ENCODE peak calls at places on chromosome 10, in nine cellular contexts. One of them, this sample, is unnamed.

GRCh38 chr10:90860790-90861189 is 3.0 kb upstream of the HTR7 start:
- DNase-seq in GM19239: no peak
- DNase-seq in OCI-LY7: no peak
- DNase-seq in NCI-H2029: no peak
- DNase-seq in lower lobe of right lung: no peak
- DNase-seq in NCI-H1105: no peak
- DNase-seq in HFFc6: no peak
- DNase-seq in naive thymus-derived CD8-positive, alpha-beta T cell: no peak
- DNase-seq in NT2/D1: no peak
- DNase-seq in this sample: no peak

GRCh38 chr10:49609283-49610014 is 661 bp upstream of the SLC18A3 start:
- DNase-seq in GM19239: no peak
- DNase-seq in OCI-LY7: no peak
- DNase-seq in NCI-H2029: no peak
- DNase-seq in lower lobe of right lung: no peak
- DNase-seq in NCI-H1105: no peak
- DNase-seq in HFFc6: no peak
- DNase-seq in naive thymus-derived CD8-positive, alpha-beta T cell: no peak
- DNase-seq in NT2/D1: no peak
- DNase-seq in this sample: no peak

GRCh38 chr10:110497438-110498086 is at the start of gene DUSP5:
- DNase-seq in GM19239: peak
- DNase-seq in OCI-LY7: peak
- DNase-seq in NCI-H2029: peak
- DNase-seq in lower lobe of right lung: peak
- DNase-seq in NCI-H1105: peak
- DNase-seq in HFFc6: peak
- DNase-seq in naive thymus-derived CD8-positive, alpha-beta T cell: peak
- DNase-seq in NT2/D1: peak
- DNase-seq in this sample: peak

GRCh38 chr10:102421645-102422585 is 1.3 kb downstream of the FBXL15 start:
- DNase-seq in GM19239: no peak
- DNase-seq in OCI-LY7: peak
- DNase-seq in NCI-H2029: no peak
- DNase-seq in lower lobe of right lung: peak
- DNase-seq in NCI-H1105: no peak
- DNase-seq in HFFc6: no peak
- DNase-seq in naive thymus-derived CD8-positive, alpha-beta T cell: no peak
- DNase-seq in NT2/D1: no peak
- DNase-seq in this sample: no peak

GRCh38 chr10:126156012-126156411 is 232.3 kb downstream of the ADAM12 start:
- DNase-seq in GM19239: no peak
- DNase-seq in OCI-LY7: no peak
- DNase-seq in NCI-H2029: peak
- DNase-seq in lower lobe of right lung: no peak
- DNase-seq in NCI-H1105: no peak
- DNase-seq in HFFc6: no peak
- DNase-seq in naive thymus-derived CD8-positive, alpha-beta T cell: no peak
- DNase-seq in NT2/D1: no peak
- DNase-seq in this sample: no peak

GRCh38 chr10:133096616-133097269 is 9.0 kb downstream of the ADGRA1 start:
- DNase-seq in GM19239: no peak
- DNase-seq in OCI-LY7: no peak
- DNase-seq in NCI-H2029: no peak
- DNase-seq in lower lobe of right lung: no peak
- DNase-seq in NCI-H1105: no peak
- DNase-seq in HFFc6: no peak
- DNase-seq in naive thymus-derived CD8-positive, alpha-beta T cell: no peak
- DNase-seq in NT2/D1: no peak
- DNase-seq in this sample: no peak

GRCh38 chr10:131172433-131172832 is 139.1 kb downstream of the TCERG1L start:
- DNase-seq in GM19239: no peak
- DNase-seq in OCI-LY7: no peak
- DNase-seq in NCI-H2029: no peak
- DNase-seq in lower lobe of right lung: no peak
- DNase-seq in NCI-H1105: no peak
- DNase-seq in HFFc6: no peak
- DNase-seq in naive thymus-derived CD8-positive, alpha-beta T cell: no peak
- DNase-seq in NT2/D1: no peak
- DNase-seq in this sample: no peak

GRCh38 chr10:35722636-35723420 is 80.7 kb upstream of the FZD8 start:
- DNase-seq in GM19239: no peak
- DNase-seq in OCI-LY7: no peak
- DNase-seq in NCI-H2029: no peak
- DNase-seq in lower lobe of right lung: no peak
- DNase-seq in NCI-H1105: no peak
- DNase-seq in HFFc6: no peak
- DNase-seq in naive thymus-derived CD8-positive, alpha-beta T cell: no peak
- DNase-seq in NT2/D1: no peak
- DNase-seq in this sample: peak

GRCh38 chr10:84715911-84716310 is 387.5 kb downstream of the CCSER2 start:
- DNase-seq in GM19239: peak
- DNase-seq in OCI-LY7: peak
- DNase-seq in NCI-H2029: no peak
- DNase-seq in lower lobe of right lung: no peak
- DNase-seq in NCI-H1105: no peak
- DNase-seq in HFFc6: no peak
- DNase-seq in naive thymus-derived CD8-positive, alpha-beta T cell: no peak
- DNase-seq in NT2/D1: peak
- DNase-seq in this sample: peak

GRCh38 chr10:62851449-62851848 is 35.3 kb upstream of the EGR2 start:
- DNase-seq in GM19239: no peak
- DNase-seq in OCI-LY7: peak
- DNase-seq in NCI-H2029: no peak
- DNase-seq in lower lobe of right lung: no peak
- DNase-seq in NCI-H1105: no peak
- DNase-seq in HFFc6: no peak
- DNase-seq in naive thymus-derived CD8-positive, alpha-beta T cell: no peak
- DNase-seq in NT2/D1: peak
- DNase-seq in this sample: no peak

GRCh38 chr10:93701903-93702277 is 502 bp downstream of the FRA10AC1 start:
- DNase-seq in GM19239: no peak
- DNase-seq in OCI-LY7: no peak
- DNase-seq in NCI-H2029: no peak
- DNase-seq in lower lobe of right lung: no peak
- DNase-seq in NCI-H1105: no peak
- DNase-seq in HFFc6: peak
- DNase-seq in naive thymus-derived CD8-positive, alpha-beta T cell: no peak
- DNase-seq in NT2/D1: no peak
- DNase-seq in this sample: peak

GRCh38 chr10:4767033-4767814 is 58.8 kb upstream of the AKR1E2 start:
- DNase-seq in GM19239: no peak
- DNase-seq in OCI-LY7: peak
- DNase-seq in NCI-H2029: no peak
- DNase-seq in lower lobe of right lung: no peak
- DNase-seq in NCI-H1105: peak
- DNase-seq in HFFc6: peak
- DNase-seq in naive thymus-derived CD8-positive, alpha-beta T cell: peak
- DNase-seq in NT2/D1: peak
- DNase-seq in this sample: peak

GRCh38 chr10:101939273-101939635 is 95.7 kb upstream of the KCNIP2 start:
- DNase-seq in GM19239: no peak
- DNase-seq in OCI-LY7: peak
- DNase-seq in NCI-H2029: no peak
- DNase-seq in lower lobe of right lung: no peak
- DNase-seq in NCI-H1105: no peak
- DNase-seq in HFFc6: peak
- DNase-seq in naive thymus-derived CD8-positive, alpha-beta T cell: no peak
- DNase-seq in NT2/D1: no peak
- DNase-seq in this sample: peak

GRCh38 chr10:129838794-129839193 is 125.3 kb downstream of the EBF3 start:
- DNase-seq in GM19239: no peak
- DNase-seq in OCI-LY7: no peak
- DNase-seq in NCI-H2029: no peak
- DNase-seq in lower lobe of right lung: no peak
- DNase-seq in NCI-H1105: no peak
- DNase-seq in HFFc6: no peak
- DNase-seq in naive thymus-derived CD8-positive, alpha-beta T cell: no peak
- DNase-seq in NT2/D1: no peak
- DNase-seq in this sample: no peak

GRCh38 chr10:46549171-46550075 is 7.0 kb downstream of the GPRIN2 start:
- DNase-seq in GM19239: no peak
- DNase-seq in OCI-LY7: no peak
- DNase-seq in NCI-H2029: no peak
- DNase-seq in lower lobe of right lung: peak
- DNase-seq in NCI-H1105: no peak
- DNase-seq in HFFc6: no peak
- DNase-seq in naive thymus-derived CD8-positive, alpha-beta T cell: no peak
- DNase-seq in NT2/D1: no peak
- DNase-seq in this sample: no peak

GRCh38 chr10:7534480-7534852 is 123.6 kb upstream of the SFMBT2 start:
- DNase-seq in GM19239: peak
- DNase-seq in OCI-LY7: no peak
- DNase-seq in NCI-H2029: no peak
- DNase-seq in lower lobe of right lung: no peak
- DNase-seq in NCI-H1105: no peak
- DNase-seq in HFFc6: no peak
- DNase-seq in naive thymus-derived CD8-positive, alpha-beta T cell: no peak
- DNase-seq in NT2/D1: no peak
- DNase-seq in this sample: no peak

GRCh38 chr10:121002586-121003205 is 151.5 kb downstream of the WDR11 start:
- DNase-seq in GM19239: no peak
- DNase-seq in OCI-LY7: no peak
- DNase-seq in NCI-H2029: no peak
- DNase-seq in lower lobe of right lung: no peak
- DNase-seq in NCI-H1105: no peak
- DNase-seq in HFFc6: no peak
- DNase-seq in naive thymus-derived CD8-positive, alpha-beta T cell: no peak
- DNase-seq in NT2/D1: no peak
- DNase-seq in this sample: peak

GRCh38 chr10:127916826-127917225 is 9.9 kb downstream of the PTPRE start:
- DNase-seq in GM19239: no peak
- DNase-seq in OCI-LY7: no peak
- DNase-seq in NCI-H2029: no peak
- DNase-seq in lower lobe of right lung: no peak
- DNase-seq in NCI-H1105: no peak
- DNase-seq in HFFc6: no peak
- DNase-seq in naive thymus-derived CD8-positive, alpha-beta T cell: no peak
- DNase-seq in NT2/D1: no peak
- DNase-seq in this sample: no peak

GRCh38 chr10:127195571-127196226 is 692 bp downstream of the INSYN2A start:
- DNase-seq in GM19239: no peak
- DNase-seq in OCI-LY7: no peak
- DNase-seq in NCI-H2029: no peak
- DNase-seq in lower lobe of right lung: no peak
- DNase-seq in NCI-H1105: no peak
- DNase-seq in HFFc6: no peak
- DNase-seq in naive thymus-derived CD8-positive, alpha-beta T cell: no peak
- DNase-seq in NT2/D1: no peak
- DNase-seq in this sample: peak

GRCh38 chr10:63637833-63638443 is 116.7 kb downstream of the REEP3 start:
- DNase-seq in GM19239: no peak
- DNase-seq in OCI-LY7: no peak
- DNase-seq in NCI-H2029: no peak
- DNase-seq in lower lobe of right lung: no peak
- DNase-seq in NCI-H1105: no peak
- DNase-seq in HFFc6: no peak
- DNase-seq in naive thymus-derived CD8-positive, alpha-beta T cell: no peak
- DNase-seq in NT2/D1: no peak
- DNase-seq in this sample: peak

GRCh38 chr10:23918839-23919238 is 290.1 kb upstream of the KIAA1217 start:
- DNase-seq in GM19239: no peak
- DNase-seq in OCI-LY7: no peak
- DNase-seq in NCI-H2029: peak
- DNase-seq in lower lobe of right lung: no peak
- DNase-seq in NCI-H1105: no peak
- DNase-seq in HFFc6: no peak
- DNase-seq in naive thymus-derived CD8-positive, alpha-beta T cell: no peak
- DNase-seq in NT2/D1: peak
- DNase-seq in this sample: peak

GRCh38 chr10:58152698-58153263 is 114.9 kb downstream of the IPMK start:
- DNase-seq in GM19239: peak
- DNase-seq in OCI-LY7: peak
- DNase-seq in NCI-H2029: no peak
- DNase-seq in lower lobe of right lung: peak
- DNase-seq in NCI-H1105: no peak
- DNase-seq in HFFc6: peak
- DNase-seq in naive thymus-derived CD8-positive, alpha-beta T cell: peak
- DNase-seq in NT2/D1: peak
- DNase-seq in this sample: peak

GRCh38 chr10:34753014-34753757 is 61.9 kb downstream of the PARD3 start:
- DNase-seq in GM19239: no peak
- DNase-seq in OCI-LY7: no peak
- DNase-seq in NCI-H2029: no peak
- DNase-seq in lower lobe of right lung: no peak
- DNase-seq in NCI-H1105: no peak
- DNase-seq in HFFc6: no peak
- DNase-seq in naive thymus-derived CD8-positive, alpha-beta T cell: no peak
- DNase-seq in NT2/D1: no peak
- DNase-seq in this sample: no peak